ENCODE peak calls at places on chromosomes 2 and 18, in seven cellular contexts. One of them, this sample, is unnamed.

GRCh38 chr2:3277050-3277747 is 100.4 kb downstream of the EIPR1 start:
- DNase-seq in thoracic aorta: no peak
- DNase-seq in T-helper 1 cell: no peak
- DNase-seq in RWPE2: no peak
- DNase-seq in Peyer's patch: no peak
- DNase-seq in RWPE1: no peak
- DNase-seq in H9: no peak
- DNase-seq in this sample: no peak

GRCh38 chr2:33607137-33607781 is 8.2 kb upstream of the FAM98A start:
- DNase-seq in thoracic aorta: no peak
- DNase-seq in T-helper 1 cell: no peak
- DNase-seq in RWPE2: no peak
- DNase-seq in Peyer's patch: no peak
- DNase-seq in RWPE1: no peak
- DNase-seq in H9: peak
- DNase-seq in this sample: peak

GRCh38 chr2:222807431-222807830 is 53.4 kb upstream of the ACSL3 start:
- DNase-seq in thoracic aorta: no peak
- DNase-seq in T-helper 1 cell: no peak
- DNase-seq in RWPE2: no peak
- DNase-seq in Peyer's patch: no peak
- DNase-seq in RWPE1: no peak
- DNase-seq in H9: no peak
- DNase-seq in this sample: no peak

GRCh38 chr2:138744709-138745108 is 35.5 kb downstream of the NXPH2 start:
- DNase-seq in thoracic aorta: no peak
- DNase-seq in T-helper 1 cell: no peak
- DNase-seq in RWPE2: no peak
- DNase-seq in Peyer's patch: no peak
- DNase-seq in RWPE1: no peak
- DNase-seq in H9: no peak
- DNase-seq in this sample: no peak

GRCh38 chr2:95269036-95269680 is 5.1 kb upstream of the PROM2 start:
- DNase-seq in thoracic aorta: no peak
- DNase-seq in T-helper 1 cell: no peak
- DNase-seq in RWPE2: peak
- DNase-seq in Peyer's patch: no peak
- DNase-seq in RWPE1: no peak
- DNase-seq in H9: peak
- DNase-seq in this sample: no peak

GRCh38 chr2:217102941-217103340 is 243.1 kb upstream of the TNP1 start:
- DNase-seq in thoracic aorta: no peak
- DNase-seq in T-helper 1 cell: no peak
- DNase-seq in RWPE2: no peak
- DNase-seq in Peyer's patch: no peak
- DNase-seq in RWPE1: no peak
- DNase-seq in H9: no peak
- DNase-seq in this sample: no peak

GRCh38 chr2:127052771-127053691 is 53.9 kb downstream of the BIN1 start:
- DNase-seq in thoracic aorta: no peak
- DNase-seq in T-helper 1 cell: no peak
- DNase-seq in RWPE2: peak
- DNase-seq in Peyer's patch: no peak
- DNase-seq in RWPE1: no peak
- DNase-seq in H9: no peak
- DNase-seq in this sample: no peak

GRCh38 chr18:35131387-35132283 is 90.4 kb downstream of the MAPRE2 start:
- DNase-seq in thoracic aorta: no peak
- DNase-seq in T-helper 1 cell: no peak
- DNase-seq in RWPE2: no peak
- DNase-seq in Peyer's patch: no peak
- DNase-seq in RWPE1: no peak
- DNase-seq in H9: no peak
- DNase-seq in this sample: no peak

GRCh38 chr2:85797263-85797660 is 43.5 kb downstream of the ATOH8 start:
- DNase-seq in thoracic aorta: no peak
- DNase-seq in T-helper 1 cell: no peak
- DNase-seq in RWPE2: no peak
- DNase-seq in Peyer's patch: no peak
- DNase-seq in RWPE1: no peak
- DNase-seq in H9: no peak
- DNase-seq in this sample: no peak

GRCh38 chr2:186098821-186099220 is 360.2 kb downstream of the FSIP2 start:
- DNase-seq in thoracic aorta: no peak
- DNase-seq in T-helper 1 cell: no peak
- DNase-seq in RWPE2: no peak
- DNase-seq in Peyer's patch: no peak
- DNase-seq in RWPE1: no peak
- DNase-seq in H9: no peak
- DNase-seq in this sample: no peak

GRCh38 chr18:13661779-13662271 is 64.5 kb downstream of the FAM210A start:
- DNase-seq in thoracic aorta: no peak
- DNase-seq in T-helper 1 cell: no peak
- DNase-seq in RWPE2: no peak
- DNase-seq in Peyer's patch: no peak
- DNase-seq in RWPE1: no peak
- DNase-seq in H9: no peak
- DNase-seq in this sample: no peak

This sample was measured in ELF-1.